ENCODE peak calls at places on chromosomes 5 and 9, in six cellular contexts. A is ovary, K is fibroblast of lung, Z is pancreas, P is psoas muscle, N is tibial artery. X is an unnamed sample.
A peak's percentile ranks its signal among the peaks of the same experiment; 100 is the strongest.

GRCh38 chr5:94276751-94277150 is 341.7 kb downstream of the KIAA0825 start:
- DNase-seq in Z (no peak), N (no peak), K (no peak), A (no peak), P (no peak), X (no peak)

GRCh38 chr5:7517006-7517405 is 121.1 kb downstream of the ADCY2 start:
- DNase-seq in P (no peak), K (no peak), Z (no peak), N (no peak), A (no peak), X (no peak)

GRCh38 chr5:41334221-41334620 is 120.9 kb upstream of the C6 start:
- DNase-seq in Z (no peak), K (no peak), N (no peak), A (no peak), P (no peak), X (no peak)

GRCh38 chr5:38772471-38772870 is 73.3 kb upstream of the OSMR start:
- DNase-seq in K (no peak), Z (no peak), A (no peak), N (no peak), P (no peak), X (no peak)

GRCh38 chr9:91027005-91027404 is 225.4 kb downstream of the SYK start:
- DNase-seq in N (no peak), Z (no peak), K (no peak), P (no peak), A (no peak), X (no peak)

GRCh38 chr5:75037106-75037505 is 15.3 kb downstream of the GCNT4 start:
- DNase-seq in P (no peak), K (peak; percentile 84), Z (peak; percentile 58), N (no peak), A (no peak), X (no peak)

GRCh38 chr9:10003047-10003446 is 609.8 kb downstream of the PTPRD start:
- DNase-seq in K (no peak), N (no peak), P (no peak), Z (no peak), A (no peak), X (no peak)

GRCh38 chr5:1526151-1526631 is 2.4 kb upstream of the LPCAT1 start:
- DNase-seq in K (no peak), A (peak; percentile 6), Z (no peak), N (peak; percentile 12), P (peak; percentile 42), X (no peak)

GRCh38 chr5:52947208-52947607 is 41.9 kb upstream of the ITGA2 start:
- DNase-seq in Z (no peak), N (no peak), K (peak; percentile 23), P (no peak), A (no peak), X (no peak)

GRCh38 chr9:135561391-135562234 is at the start of gene PAEP:
- DNase-seq in K (no peak), P (no peak), Z (no peak), A (no peak), N (no peak), X (no peak)

GRCh38 chr9:76610009-76610352 is 151.0 kb downstream of the GCNT1 start:
- DNase-seq in N (peak; percentile 89), Z (peak; percentile 49), A (no peak), K (peak; percentile 51), P (peak; percentile 85), X (no peak)

GRCh38 chr5:172403191-172403794 is 51.0 kb downstream of the SH3PXD2B start:
- DNase-seq in P (peak; percentile 83), K (peak; percentile 83), A (peak; percentile 97), N (peak; percentile 86), Z (no peak), X (no peak)

GRCh38 chr5:181243521-181244307 is at the start of gene RACK1:
- DNase-seq in P (peak; percentile 93), A (peak; percentile 83), Z (peak; percentile 82), N (peak; percentile 90), K (peak; percentile 86), X (peak; percentile 86)

GRCh38 chr5:165029471-165029870 is 1524.1 kb downstream of the MAT2B start:
- DNase-seq in P (no peak), Z (no peak), N (peak; percentile 30), K (peak; percentile 44), A (no peak), X (peak; percentile 35)

GRCh38 chr9:23728736-23729135 is 97.3 kb downstream of the ELAVL2 start:
- DNase-seq in P (no peak), K (no peak), Z (no peak), A (no peak), N (no peak), X (no peak)

GRCh38 chr9:34746526-34746925 is 36.6 kb upstream of the CCL21 start:
- DNase-seq in K (no peak), N (no peak), Z (no peak), P (no peak), A (no peak), X (no peak)

GRCh38 chr9:124769451-124770358 is 1.4 kb downstream of the NR6A1 start:
- DNase-seq in A (no peak), P (peak; percentile 62), Z (peak; percentile 67), N (no peak), K (no peak), X (peak; percentile 31)

GRCh38 chr5:179374506-179375235 is 29.4 kb upstream of the ADAMTS2 start:
- DNase-seq in Z (no peak), K (no peak), N (no peak), P (no peak), A (no peak), X (no peak)

GRCh38 chr9:133355881-133356357 is 368 bp downstream of the SURF1 start:
- DNase-seq in P (no peak), K (no peak), N (no peak), Z (no peak), A (no peak), X (peak; percentile 29)

GRCh38 chr9:126956929-126957686 is 42.5 kb downstream of the RALGPS1 start:
- DNase-seq in A (no peak), K (peak; percentile 67), N (no peak), P (no peak), Z (no peak), X (no peak)

GRCh38 chr9:69174645-69175487 is 789 bp downstream of the TJP2 start:
- DNase-seq in N (peak; percentile 80), K (peak; percentile 99), Z (no peak), A (peak; percentile 57), P (peak; percentile 75), X (peak; percentile 65)

GRCh38 chr5:158812381-158812780 is 287.3 kb downstream of the EBF1 start:
- DNase-seq in K (no peak), N (no peak), Z (no peak), P (peak; percentile 54), A (peak; percentile 9), X (no peak)

GRCh38 chr9:112771359-112772214 is 21.0 kb downstream of the SNX30 start:
- DNase-seq in N (no peak), Z (no peak), P (no peak), K (no peak), A (no peak), X (no peak)

GRCh38 chr5:112551437-112552018 is 132.5 kb upstream of the EPB41L4A start:
- DNase-seq in Z (no peak), P (no peak), A (peak; percentile 15), N (peak; percentile 42), K (peak; percentile 50), X (peak; percentile 59)

GRCh38 chr9:74527718-74528117 is 30.6 kb downstream of the RORB start:
- DNase-seq in Z (no peak), N (no peak), K (no peak), A (no peak), P (no peak), X (no peak)

GRCh38 chr5:1033178-1033577 is 24.6 kb downstream of the NKD2 start:
- DNase-seq in K (no peak), N (no peak), P (no peak), A (no peak), Z (peak; percentile 10), X (no peak)

GRCh38 chr5:30607301-30607700 is 586.2 kb upstream of the CDH6 start:
- DNase-seq in N (no peak), K (peak; percentile 0), Z (no peak), P (no peak), A (no peak), X (no peak)

DNA sequence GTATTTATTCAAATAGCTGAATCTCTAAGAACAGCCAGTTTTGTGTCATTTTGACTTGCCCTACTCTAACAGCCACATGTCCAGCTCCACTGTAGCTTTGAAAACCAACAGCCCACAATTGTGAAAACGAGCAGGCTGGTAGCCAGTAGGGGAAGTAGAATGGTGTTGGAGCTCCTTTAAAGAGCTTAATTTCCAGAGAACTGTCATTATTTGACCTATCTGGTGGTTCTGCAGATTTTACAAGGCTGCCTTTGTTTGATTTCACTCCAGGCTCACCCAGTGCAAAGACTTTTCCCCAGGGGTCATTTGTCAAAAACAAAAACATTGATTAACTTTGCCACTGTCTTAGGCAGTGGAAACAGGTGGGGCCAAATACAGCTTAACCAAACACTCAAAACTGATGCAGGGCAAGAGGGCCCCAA is 3.2 kb upstream of the PJA2 start:
- DNase-seq in A (no peak), Z (no peak), N (no peak), P (no peak), K (peak; percentile 15), X (no peak)
- H3K27ac ChIP-seq in A (no peak overlapping the region), Z (peak overlapping the region; percentile 96), N (peak overlapping the region; percentile 97), P (peak overlapping the region; percentile 98), K (peak overlapping the region; percentile 32), X (peak overlapping the region; percentile 20)

DNA sequence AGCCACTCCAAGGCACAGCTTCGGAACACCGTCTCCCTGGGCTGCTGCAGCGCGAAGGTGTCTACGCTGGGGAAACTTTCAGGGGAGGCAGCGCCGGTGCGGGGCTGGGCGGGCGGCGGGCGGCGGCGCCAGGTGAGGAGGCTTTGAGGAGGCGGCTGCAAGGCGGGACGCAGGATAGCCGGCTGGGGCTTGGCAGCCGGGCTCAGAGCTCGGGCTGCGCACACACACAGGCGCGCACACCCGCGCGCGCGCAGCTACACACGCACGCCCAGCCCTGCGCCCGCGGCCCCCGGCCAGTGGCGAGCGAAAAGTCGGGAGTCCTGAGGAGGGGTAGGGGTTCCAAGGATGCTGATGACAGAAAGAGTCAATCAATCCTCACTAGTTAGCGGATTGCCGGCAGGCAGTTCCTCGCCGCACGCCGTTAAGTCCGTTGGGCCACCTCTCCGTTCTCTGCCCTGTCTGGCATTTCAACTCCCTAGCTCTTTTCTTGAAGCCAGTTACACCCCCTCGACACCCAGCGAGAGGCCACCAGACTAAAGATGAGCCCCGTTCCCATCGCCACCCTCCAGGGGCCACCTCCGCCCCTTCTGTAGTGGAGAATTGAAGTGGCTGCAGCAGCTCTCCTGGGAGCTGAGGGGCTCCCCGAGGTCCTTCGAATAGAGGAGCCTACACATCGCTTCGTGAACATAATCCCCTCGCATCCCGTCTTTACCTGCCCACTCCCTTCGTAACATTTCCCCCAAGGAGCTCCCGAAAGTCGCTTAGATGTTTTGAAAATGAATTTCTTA is 1640.3 kb upstream of the C9orf72 start:
- DNase-seq in Z (peak; percentile 13), K (no peak), P (peak; percentile 34), N (no peak), A (no peak), X (peak; percentile 55)
- H3K4me3 ChIP-seq in Z (peak within 1 kb of the TSS; percentile 33), K (no peak within 1 kb of the TSS), P (peak within 1 kb of the TSS; percentile 36), N (no peak within 1 kb of the TSS), A (peak within 1 kb of the TSS; percentile 49), X (peak within 1 kb of the TSS; percentile 67)

GRCh38 chr9:114757395-114757794 is 48.4 kb downstream of the TNFSF15 start:
- DNase-seq in K (peak; percentile 65), P (no peak), Z (no peak), N (no peak), A (no peak), X (no peak)
- H3K27ac ChIP-seq in K (no peak overlapping the region), P (no peak overlapping the region), Z (no peak overlapping the region), N (no peak overlapping the region), A (no peak overlapping the region), X (no peak overlapping the region)

GRCh38 chr9:129888085-129888808 is 53.0 kb downstream of the USP20 start:
- DNase-seq in Z (no peak), A (no peak), K (no peak), N (no peak), P (peak; percentile 65), X (peak; percentile 99)
- H3K4me3 ChIP-seq in Z (no peak overlapping the region), A (no peak overlapping the region), K (no peak overlapping the region), N (no peak overlapping the region), P (peak overlapping the region; percentile 46), X (peak overlapping the region; percentile 65)

X was measured in MM.1S.